ENCODE peak calls at places on chromosomes 4 and X, in nine cellular contexts. One of them, this sample, is unnamed.

GRCh38 chrX:47608130-47608810 is 11.4 kb downstream of the SYN1 start:
- DNase-seq in retinal pigment epithelial cell: no peak
- DNase-seq in stimulated activated CD4-positive, alpha-beta T cell treated with anti-CD3 and anti-CD28 coated beads, Interleukin-4, amount 100 ng/mL, for 4 hours: no peak
- DNase-seq in KG1: no peak
- DNase-seq in endothelial cell: no peak
- DNase-seq in astrocyte: no peak
- DNase-seq in fibroblast of the conjunctiva: no peak
- DNase-seq in NCI-H524: no peak
- DNase-seq in GM20000: no peak
- DNase-seq in this sample: no peak

GRCh38 chr4:48047421-48047844 is 30.9 kb downstream of the NIPAL1 start:
- DNase-seq in retinal pigment epithelial cell: no peak
- DNase-seq in stimulated activated CD4-positive, alpha-beta T cell treated with anti-CD3 and anti-CD28 coated beads, Interleukin-4, amount 100 ng/mL, for 4 hours: peak; percentile 73
- DNase-seq in KG1: peak; percentile 24
- DNase-seq in endothelial cell: no peak
- DNase-seq in astrocyte: no peak
- DNase-seq in fibroblast of the conjunctiva: no peak
- DNase-seq in NCI-H524: no peak
- DNase-seq in GM20000: peak; percentile 65
- DNase-seq in this sample: no peak

GRCh38 chr4:6221851-6222760 is 21.8 kb upstream of the JAKMIP1 start:
- DNase-seq in retinal pigment epithelial cell: no peak
- DNase-seq in stimulated activated CD4-positive, alpha-beta T cell treated with anti-CD3 and anti-CD28 coated beads, Interleukin-4, amount 100 ng/mL, for 4 hours: no peak
- DNase-seq in KG1: no peak
- DNase-seq in endothelial cell: peak; percentile 81
- DNase-seq in astrocyte: no peak
- DNase-seq in fibroblast of the conjunctiva: no peak
- DNase-seq in NCI-H524: peak; percentile 15
- DNase-seq in GM20000: peak; percentile 79
- DNase-seq in this sample: no peak

GRCh38 chr4:70938087-70938486 is 35.9 kb downstream of the MOB1B start:
- DNase-seq in retinal pigment epithelial cell: no peak
- DNase-seq in stimulated activated CD4-positive, alpha-beta T cell treated with anti-CD3 and anti-CD28 coated beads, Interleukin-4, amount 100 ng/mL, for 4 hours: no peak
- DNase-seq in KG1: no peak
- DNase-seq in endothelial cell: no peak
- DNase-seq in astrocyte: no peak
- DNase-seq in fibroblast of the conjunctiva: no peak
- DNase-seq in NCI-H524: no peak
- DNase-seq in GM20000: no peak
- DNase-seq in this sample: no peak

GRCh38 chr4:61938250-61938846 is 738.2 kb downstream of the ADGRL3 start:
- DNase-seq in retinal pigment epithelial cell: no peak
- DNase-seq in stimulated activated CD4-positive, alpha-beta T cell treated with anti-CD3 and anti-CD28 coated beads, Interleukin-4, amount 100 ng/mL, for 4 hours: no peak
- DNase-seq in KG1: no peak
- DNase-seq in endothelial cell: no peak
- DNase-seq in astrocyte: no peak
- DNase-seq in fibroblast of the conjunctiva: no peak
- DNase-seq in NCI-H524: no peak
- DNase-seq in GM20000: no peak
- DNase-seq in this sample: no peak

GRCh38 chr4:76960014-76960413 is 10.5 kb downstream of the SEPTIN11 start:
- DNase-seq in retinal pigment epithelial cell: peak; percentile 62
- DNase-seq in stimulated activated CD4-positive, alpha-beta T cell treated with anti-CD3 and anti-CD28 coated beads, Interleukin-4, amount 100 ng/mL, for 4 hours: no peak
- DNase-seq in KG1: no peak
- DNase-seq in endothelial cell: no peak
- DNase-seq in astrocyte: peak; percentile 78
- DNase-seq in fibroblast of the conjunctiva: no peak
- DNase-seq in NCI-H524: no peak
- DNase-seq in GM20000: peak; percentile 60
- DNase-seq in this sample: no peak

GRCh38 chrX:320126-320783 is 1.7 kb upstream of the GTPBP6 start:
- DNase-seq in retinal pigment epithelial cell: no peak
- DNase-seq in stimulated activated CD4-positive, alpha-beta T cell treated with anti-CD3 and anti-CD28 coated beads, Interleukin-4, amount 100 ng/mL, for 4 hours: no peak
- DNase-seq in KG1: no peak
- DNase-seq in endothelial cell: peak; percentile 20
- DNase-seq in astrocyte: no peak
- DNase-seq in fibroblast of the conjunctiva: no peak
- DNase-seq in NCI-H524: no peak
- DNase-seq in GM20000: no peak
- DNase-seq in this sample: no peak

GRCh38 chrX:12390301-12390700 is 252.0 kb downstream of the FRMPD4 start:
- DNase-seq in retinal pigment epithelial cell: no peak
- DNase-seq in stimulated activated CD4-positive, alpha-beta T cell treated with anti-CD3 and anti-CD28 coated beads, Interleukin-4, amount 100 ng/mL, for 4 hours: no peak
- DNase-seq in KG1: no peak
- DNase-seq in endothelial cell: no peak
- DNase-seq in astrocyte: no peak
- DNase-seq in fibroblast of the conjunctiva: no peak
- DNase-seq in NCI-H524: no peak
- DNase-seq in GM20000: no peak
- DNase-seq in this sample: no peak

GRCh38 chrX:111352424-111352823 is 59.6 kb downstream of the DCX start:
- DNase-seq in retinal pigment epithelial cell: peak; percentile 18
- DNase-seq in stimulated activated CD4-positive, alpha-beta T cell treated with anti-CD3 and anti-CD28 coated beads, Interleukin-4, amount 100 ng/mL, for 4 hours: no peak
- DNase-seq in KG1: no peak
- DNase-seq in endothelial cell: no peak
- DNase-seq in astrocyte: peak; percentile 88
- DNase-seq in fibroblast of the conjunctiva: peak; percentile 62
- DNase-seq in NCI-H524: no peak
- DNase-seq in GM20000: no peak
- DNase-seq in this sample: peak; percentile 7

GRCh38 chr4:17013382-17014006 is 115.0 kb upstream of the LDB2 start:
- DNase-seq in retinal pigment epithelial cell: no peak
- DNase-seq in stimulated activated CD4-positive, alpha-beta T cell treated with anti-CD3 and anti-CD28 coated beads, Interleukin-4, amount 100 ng/mL, for 4 hours: no peak
- DNase-seq in KG1: no peak
- DNase-seq in endothelial cell: no peak
- DNase-seq in astrocyte: peak; percentile 51
- DNase-seq in fibroblast of the conjunctiva: no peak
- DNase-seq in NCI-H524: no peak
- DNase-seq in GM20000: no peak
- DNase-seq in this sample: no peak

GRCh38 chr4:173609158-173609557 is 79.1 kb upstream of the HAND2 start:
- DNase-seq in retinal pigment epithelial cell: no peak
- DNase-seq in stimulated activated CD4-positive, alpha-beta T cell treated with anti-CD3 and anti-CD28 coated beads, Interleukin-4, amount 100 ng/mL, for 4 hours: no peak
- DNase-seq in KG1: no peak
- DNase-seq in endothelial cell: no peak
- DNase-seq in astrocyte: no peak
- DNase-seq in fibroblast of the conjunctiva: no peak
- DNase-seq in NCI-H524: no peak
- DNase-seq in GM20000: no peak
- DNase-seq in this sample: no peak

GRCh38 chr4:57147335-57148060 is 37.3 kb upstream of the IGFBP7 start:
- DNase-seq in retinal pigment epithelial cell: peak; percentile 30
- DNase-seq in stimulated activated CD4-positive, alpha-beta T cell treated with anti-CD3 and anti-CD28 coated beads, Interleukin-4, amount 100 ng/mL, for 4 hours: no peak
- DNase-seq in KG1: no peak
- DNase-seq in endothelial cell: no peak
- DNase-seq in astrocyte: peak; percentile 96
- DNase-seq in fibroblast of the conjunctiva: no peak
- DNase-seq in NCI-H524: no peak
- DNase-seq in GM20000: no peak
- DNase-seq in this sample: no peak

GRCh38 chr4:71229477-71230257 is 109.2 kb upstream of the SLC4A4 start:
- DNase-seq in retinal pigment epithelial cell: peak; percentile 43
- DNase-seq in stimulated activated CD4-positive, alpha-beta T cell treated with anti-CD3 and anti-CD28 coated beads, Interleukin-4, amount 100 ng/mL, for 4 hours: no peak
- DNase-seq in KG1: no peak
- DNase-seq in endothelial cell: peak; percentile 16
- DNase-seq in astrocyte: peak; percentile 39
- DNase-seq in fibroblast of the conjunctiva: peak; percentile 43
- DNase-seq in NCI-H524: peak; percentile 25
- DNase-seq in GM20000: peak; percentile 41
- DNase-seq in this sample: no peak

GRCh38 chr4:167238226-167238625 is 3.9 kb upstream of the SPOCK3 start:
- DNase-seq in retinal pigment epithelial cell: no peak
- DNase-seq in stimulated activated CD4-positive, alpha-beta T cell treated with anti-CD3 and anti-CD28 coated beads, Interleukin-4, amount 100 ng/mL, for 4 hours: no peak
- DNase-seq in KG1: no peak
- DNase-seq in endothelial cell: no peak
- DNase-seq in astrocyte: no peak
- DNase-seq in fibroblast of the conjunctiva: no peak
- DNase-seq in NCI-H524: no peak
- DNase-seq in GM20000: no peak
- DNase-seq in this sample: no peak

GRCh38 chr4:59571805-59572430 is 1628.2 kb upstream of the ADGRL3 start:
- DNase-seq in retinal pigment epithelial cell: no peak
- DNase-seq in stimulated activated CD4-positive, alpha-beta T cell treated with anti-CD3 and anti-CD28 coated beads, Interleukin-4, amount 100 ng/mL, for 4 hours: no peak
- DNase-seq in KG1: no peak
- DNase-seq in endothelial cell: no peak
- DNase-seq in astrocyte: no peak
- DNase-seq in fibroblast of the conjunctiva: no peak
- DNase-seq in NCI-H524: no peak
- DNase-seq in GM20000: no peak
- DNase-seq in this sample: no peak

This sample was measured in kidney epithelial cell.